ENCODE peak calls at places on chromosomes 16 and 17, in nine cellular contexts. H is stimulated activated naive CD8-positive, alpha-beta T cell treated with anti-CD3 and anti-CD28 coated beads, Interleukin-15, Interleukin-2, amounts not matched to agents 100 U/mL and 50 U/mL, for 24 hours; Q is stimulated activated CD4-positive, alpha-beta T cell treated with anti-CD3 and anti-CD28 coated beads, Interleukin-4, amount 100 ng/mL, for 4 hours; A is GM23248; R is activated CD8-positive, alpha-beta memory T cell treated with anti-CD3 and anti-CD28 coated beads for 4 hours; W is endothelial cell; G is GM03348; N is heart right ventricle; C is fibroblast of pulmonary artery. S is an unnamed sample.

GRCh38 chr16:80899804-80900592 is 95.6 kb upstream of the CDYL2 start:
- DNase-seq in H (no peak), Q (no peak), A (peak), R (no peak), W (no peak), G (peak), N (peak), C (peak), S (no peak)

GRCh38 chr17:69170377-69170776 is 28.7 kb upstream of the ABCA6 start:
- DNase-seq in H (no peak), Q (no peak), A (no peak), R (no peak), W (no peak), G (no peak), N (no peak), C (no peak), S (no peak)

GRCh38 chr17:80111702-80112470 is 10.5 kb downstream of the GAA start:
- DNase-seq in H (no peak), Q (no peak), A (no peak), R (no peak), W (no peak), G (no peak), N (no peak), C (no peak), S (no peak)

GRCh38 chr17:46013127-46013501 is 14.1 kb downstream of the STH start:
- DNase-seq in H (no peak), Q (no peak), A (no peak), R (no peak), W (no peak), G (no peak), N (no peak), C (no peak), S (no peak)

GRCh38 chr17:59154335-59154720 is 658 bp downstream of the SKA2 start:
- DNase-seq in H (peak), Q (peak), A (peak), R (no peak), W (peak), G (peak), N (peak), C (peak), S (peak)

GRCh38 chr17:45793999-45794540 is 9.9 kb downstream of the CRHR1 start:
- DNase-seq in H (no peak), Q (no peak), A (no peak), R (no peak), W (no peak), G (no peak), N (no peak), C (no peak), S (no peak)

GRCh38 chr16:86772671-86773338 is 194.5 kb downstream of the FOXL1 start:
- DNase-seq in H (no peak), Q (no peak), A (peak), R (no peak), W (no peak), G (peak), N (no peak), C (peak), S (no peak)

GRCh38 chr17:11209906-11210305 is 31.1 kb upstream of the SHISA6 start:
- DNase-seq in H (no peak), Q (no peak), A (no peak), R (no peak), W (no peak), G (no peak), N (no peak), C (no peak), S (no peak)

GRCh38 chr16:68086336-68086821 is 1.2 kb downstream of the NFATC3 start:
- DNase-seq in H (no peak), Q (no peak), A (peak), R (no peak), W (no peak), G (peak), N (no peak), C (peak), S (no peak)

GRCh38 chr16:5446623-5447240 is 349.1 kb upstream of the EEF2KMT start:
- DNase-seq in H (no peak), Q (no peak), A (no peak), R (no peak), W (no peak), G (no peak), N (no peak), C (no peak), S (no peak)

GRCh38 chr17:28712037-28712704 is 483 bp upstream of the PROCA1 start:
- DNase-seq in H (peak), Q (peak), A (no peak), R (no peak), W (peak), G (no peak), N (peak), C (no peak), S (peak)

GRCh38 chr17:57338257-57338919 is 82.1 kb downstream of the MSI2 start:
- DNase-seq in H (peak), Q (no peak), A (no peak), R (no peak), W (no peak), G (no peak), N (no peak), C (no peak), S (no peak)

GRCh38 chr17:78644971-78645370 is 67.8 kb upstream of the DNAH17 start:
- DNase-seq in H (no peak), Q (no peak), A (no peak), R (no peak), W (no peak), G (no peak), N (no peak), C (no peak), S (no peak)

GRCh38 chr16:19502395-19503131 is 19.3 kb downstream of the GDE1 start:
- DNase-seq in H (peak), Q (peak), A (peak), R (peak), W (peak), G (peak), N (peak), C (peak), S (peak)

GRCh38 chr17:77131919-77132318 is 8.8 kb upstream of the SEC14L1 start:
- DNase-seq in H (no peak), Q (no peak), A (peak), R (no peak), W (no peak), G (no peak), N (no peak), C (peak), S (no peak)